ENCODE peak calls at places on chromosomes 7 and 10, in nine cellular contexts. One of them, this sample, is unnamed.

GRCh38 chr10:113957013-113957412 is 86.7 kb upstream of the ADRB1 start:
- DNase-seq in A549: no peak
- DNase-seq in GM06990: no peak
- DNase-seq in B cell: no peak
- DNase-seq in GM23338: no peak
- DNase-seq in PC-9: peak
- DNase-seq in brain microvascular endothelial cell: peak
- DNase-seq in body of pancreas: no peak
- DNase-seq in MCF 10A: peak
- DNase-seq in this sample: no peak

GRCh38 chr10:35306852-35307251 is 29.5 kb upstream of the CCNY start:
- DNase-seq in MCF 10A: peak
- DNase-seq in body of pancreas: peak
- DNase-seq in GM06990: no peak
- DNase-seq in PC-9: peak
- DNase-seq in brain microvascular endothelial cell: no peak
- DNase-seq in A549: no peak
- DNase-seq in GM23338: no peak
- DNase-seq in B cell: no peak
- DNase-seq in this sample: no peak

GRCh38 chr10:7046615-7047014 is 364.2 kb downstream of the SFMBT2 start:
- DNase-seq in PC-9: no peak
- DNase-seq in brain microvascular endothelial cell: no peak
- DNase-seq in A549: no peak
- DNase-seq in B cell: no peak
- DNase-seq in GM23338: no peak
- DNase-seq in GM06990: peak
- DNase-seq in MCF 10A: no peak
- DNase-seq in body of pancreas: no peak
- DNase-seq in this sample: no peak

GRCh38 chr7:143811-144453 is 48.4 kb upstream of the FAM20C start:
- DNase-seq in GM06990: peak
- DNase-seq in B cell: no peak
- DNase-seq in A549: no peak
- DNase-seq in body of pancreas: no peak
- DNase-seq in brain microvascular endothelial cell: no peak
- DNase-seq in PC-9: no peak
- DNase-seq in MCF 10A: no peak
- DNase-seq in GM23338: no peak
- DNase-seq in this sample: peak

GRCh38 chr7:22945584-22945983 is 68.3 kb downstream of the HYCC1 start:
- DNase-seq in A549: no peak
- DNase-seq in body of pancreas: no peak
- DNase-seq in brain microvascular endothelial cell: no peak
- DNase-seq in GM06990: no peak
- DNase-seq in GM23338: peak
- DNase-seq in B cell: no peak
- DNase-seq in PC-9: no peak
- DNase-seq in MCF 10A: no peak
- DNase-seq in this sample: no peak

GRCh38 chr7:56449762-56450161 is 333.5 kb upstream of the NUPR2 start:
- DNase-seq in body of pancreas: no peak
- DNase-seq in GM06990: no peak
- DNase-seq in MCF 10A: no peak
- DNase-seq in B cell: no peak
- DNase-seq in GM23338: no peak
- DNase-seq in A549: no peak
- DNase-seq in brain microvascular endothelial cell: no peak
- DNase-seq in PC-9: no peak
- DNase-seq in this sample: no peak

GRCh38 chr10:23095966-23096813 is 811 bp downstream of the MSRB2 start:
- DNase-seq in A549: peak
- DNase-seq in B cell: no peak
- DNase-seq in GM23338: peak
- DNase-seq in MCF 10A: peak
- DNase-seq in GM06990: no peak
- DNase-seq in brain microvascular endothelial cell: peak
- DNase-seq in body of pancreas: peak
- DNase-seq in PC-9: peak
- DNase-seq in this sample: peak

GRCh38 chr7:3493499-3493898 is 192.4 kb downstream of the SDK1 start:
- DNase-seq in body of pancreas: no peak
- DNase-seq in A549: no peak
- DNase-seq in MCF 10A: peak
- DNase-seq in GM06990: no peak
- DNase-seq in GM23338: peak
- DNase-seq in brain microvascular endothelial cell: peak
- DNase-seq in B cell: no peak
- DNase-seq in PC-9: no peak
- DNase-seq in this sample: no peak

GRCh38 chr10:35188954-35189353 is 62.3 kb downstream of the CREM start:
- DNase-seq in brain microvascular endothelial cell: no peak
- DNase-seq in GM23338: no peak
- DNase-seq in B cell: no peak
- DNase-seq in GM06990: no peak
- DNase-seq in A549: no peak
- DNase-seq in PC-9: no peak
- DNase-seq in body of pancreas: no peak
- DNase-seq in MCF 10A: no peak
- DNase-seq in this sample: no peak

GRCh38 chr7:130296221-130296951 is 3.4 kb downstream of the CPA4 start:
- DNase-seq in GM06990: no peak
- DNase-seq in PC-9: no peak
- DNase-seq in MCF 10A: no peak
- DNase-seq in body of pancreas: no peak
- DNase-seq in B cell: no peak
- DNase-seq in GM23338: no peak
- DNase-seq in brain microvascular endothelial cell: no peak
- DNase-seq in A549: no peak
- DNase-seq in this sample: no peak

GRCh38 chr7:130369110-130369711 is 11.1 kb upstream of the CPA1 start:
- DNase-seq in brain microvascular endothelial cell: peak
- DNase-seq in body of pancreas: peak
- DNase-seq in GM23338: no peak
- DNase-seq in PC-9: no peak
- DNase-seq in B cell: no peak
- DNase-seq in MCF 10A: peak
- DNase-seq in GM06990: no peak
- DNase-seq in A549: no peak
- DNase-seq in this sample: no peak

GRCh38 chr10:34339816-34340553 is 475.1 kb downstream of the PARD3 start:
- DNase-seq in brain microvascular endothelial cell: no peak
- DNase-seq in GM23338: no peak
- DNase-seq in PC-9: no peak
- DNase-seq in A549: no peak
- DNase-seq in body of pancreas: no peak
- DNase-seq in B cell: no peak
- DNase-seq in MCF 10A: no peak
- DNase-seq in GM06990: no peak
- DNase-seq in this sample: no peak

GRCh38 chr7:157485961-157486510 is 149.2 kb downstream of the DNAJB6 start:
- DNase-seq in brain microvascular endothelial cell: no peak
- DNase-seq in body of pancreas: no peak
- DNase-seq in GM23338: no peak
- DNase-seq in B cell: no peak
- DNase-seq in A549: no peak
- DNase-seq in GM06990: no peak
- DNase-seq in PC-9: no peak
- DNase-seq in MCF 10A: no peak
- DNase-seq in this sample: no peak
- TF ChIP-seq CTCF in brain microvascular endothelial cell: no peak
- TF ChIP-seq CTCF in body of pancreas: no peak
- TF ChIP-seq CTCF in GM23338: no peak
- TF ChIP-seq CTCF in B cell: no peak
- TF ChIP-seq CTCF in A549: no peak
- TF ChIP-seq CTCF in GM06990: no peak
- TF ChIP-seq CTCF in PC-9: no peak
- TF ChIP-seq CTCF in MCF 10A: no peak
- TF ChIP-seq CTCF in this sample: no peak

GRCh38 chr7:20331231-20331880 is 656 bp downstream of the ITGB8 start:
- DNase-seq in PC-9: peak
- DNase-seq in GM06990: peak
- DNase-seq in brain microvascular endothelial cell: peak
- DNase-seq in B cell: peak
- DNase-seq in MCF 10A: no peak
- DNase-seq in GM23338: peak
- DNase-seq in A549: no peak
- DNase-seq in body of pancreas: peak
- DNase-seq in this sample: peak
- TF ChIP-seq CTCF in PC-9: no peak
- TF ChIP-seq CTCF in GM06990: no peak
- TF ChIP-seq CTCF in brain microvascular endothelial cell: no peak
- TF ChIP-seq CTCF in B cell: no peak
- TF ChIP-seq CTCF in MCF 10A: no peak
- TF ChIP-seq CTCF in GM23338: no peak
- TF ChIP-seq CTCF in A549: no peak
- TF ChIP-seq CTCF in body of pancreas: peak
- TF ChIP-seq CTCF in this sample: no peak

DNA sequence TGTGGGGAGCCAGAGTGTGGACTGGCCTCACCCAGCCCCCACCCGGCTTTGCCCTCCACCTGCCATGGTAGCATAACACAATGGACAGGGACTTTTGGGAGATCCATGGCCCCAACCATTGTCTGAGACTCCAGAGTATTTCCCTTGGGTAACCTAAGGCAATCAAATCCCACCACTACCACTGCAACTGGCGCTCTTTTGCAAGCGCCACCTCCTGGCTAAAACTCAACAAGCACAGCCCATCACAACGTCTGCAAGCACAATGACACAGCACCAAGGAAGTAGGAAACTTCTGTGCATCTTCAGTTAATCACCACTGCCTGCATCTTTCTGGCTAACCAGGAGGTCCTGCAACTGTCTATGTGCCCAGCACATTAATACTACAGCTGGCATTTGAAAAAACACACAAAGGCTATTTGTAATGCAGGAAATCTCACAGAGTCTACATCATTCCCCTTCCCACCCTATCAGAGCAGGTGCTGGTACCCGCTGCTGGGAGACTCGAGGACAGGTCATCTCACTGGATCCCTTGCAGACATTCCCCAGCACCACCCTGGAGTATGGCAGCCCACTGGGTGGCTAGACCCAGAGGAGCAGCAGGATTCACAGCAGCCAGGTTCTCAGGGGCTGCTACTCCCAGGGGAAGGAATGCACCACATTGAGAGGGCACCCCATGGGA is 27.7 kb downstream of the ANKRD26 start:
- DNase-seq in body of pancreas: no peak
- DNase-seq in GM06990: no peak
- DNase-seq in brain microvascular endothelial cell: no peak
- DNase-seq in MCF 10A: no peak
- DNase-seq in B cell: no peak
- DNase-seq in PC-9: no peak
- DNase-seq in GM23338: peak
- DNase-seq in A549: no peak
- DNase-seq in this sample: no peak
- TF ChIP-seq CTCF in body of pancreas: no peak
- TF ChIP-seq CTCF in GM06990: peak
- TF ChIP-seq CTCF in brain microvascular endothelial cell: peak
- TF ChIP-seq CTCF in MCF 10A: no peak
- TF ChIP-seq CTCF in B cell: no peak
- TF ChIP-seq CTCF in PC-9: no peak
- TF ChIP-seq CTCF in GM23338: peak
- TF ChIP-seq CTCF in A549: no peak
- TF ChIP-seq CTCF in this sample: no peak

DNA sequence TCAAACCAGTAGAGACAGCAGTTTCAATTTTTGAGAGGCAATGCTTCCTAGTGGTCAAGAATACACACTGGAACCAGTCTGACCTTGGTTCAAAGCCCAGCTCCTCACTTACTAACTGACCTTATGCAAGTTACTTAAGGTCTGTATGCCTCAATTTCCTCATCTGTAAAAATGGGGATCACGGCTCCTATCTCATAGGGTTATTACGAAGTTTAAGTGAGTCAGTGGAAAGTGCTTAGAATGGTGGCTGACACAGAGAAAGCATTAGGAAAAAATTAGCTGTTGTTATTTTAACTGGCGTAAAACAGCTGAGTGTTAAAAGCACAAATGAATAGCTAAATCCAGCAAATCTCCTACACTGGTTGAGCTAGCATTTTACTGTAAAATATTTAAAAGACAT is 162.4 kb upstream of the LAMB4 start:
- DNase-seq in GM23338: no peak
- DNase-seq in PC-9: no peak
- DNase-seq in B cell: no peak
- DNase-seq in body of pancreas: no peak
- DNase-seq in brain microvascular endothelial cell: no peak
- DNase-seq in A549: no peak
- DNase-seq in MCF 10A: no peak
- DNase-seq in GM06990: no peak
- DNase-seq in this sample: no peak
- TF ChIP-seq CTCF in GM23338: no peak
- TF ChIP-seq CTCF in PC-9: no peak
- TF ChIP-seq CTCF in B cell: no peak
- TF ChIP-seq CTCF in body of pancreas: no peak
- TF ChIP-seq CTCF in brain microvascular endothelial cell: no peak
- TF ChIP-seq CTCF in A549: no peak
- TF ChIP-seq CTCF in MCF 10A: no peak
- TF ChIP-seq CTCF in GM06990: no peak
- TF ChIP-seq CTCF in this sample: no peak

DNA sequence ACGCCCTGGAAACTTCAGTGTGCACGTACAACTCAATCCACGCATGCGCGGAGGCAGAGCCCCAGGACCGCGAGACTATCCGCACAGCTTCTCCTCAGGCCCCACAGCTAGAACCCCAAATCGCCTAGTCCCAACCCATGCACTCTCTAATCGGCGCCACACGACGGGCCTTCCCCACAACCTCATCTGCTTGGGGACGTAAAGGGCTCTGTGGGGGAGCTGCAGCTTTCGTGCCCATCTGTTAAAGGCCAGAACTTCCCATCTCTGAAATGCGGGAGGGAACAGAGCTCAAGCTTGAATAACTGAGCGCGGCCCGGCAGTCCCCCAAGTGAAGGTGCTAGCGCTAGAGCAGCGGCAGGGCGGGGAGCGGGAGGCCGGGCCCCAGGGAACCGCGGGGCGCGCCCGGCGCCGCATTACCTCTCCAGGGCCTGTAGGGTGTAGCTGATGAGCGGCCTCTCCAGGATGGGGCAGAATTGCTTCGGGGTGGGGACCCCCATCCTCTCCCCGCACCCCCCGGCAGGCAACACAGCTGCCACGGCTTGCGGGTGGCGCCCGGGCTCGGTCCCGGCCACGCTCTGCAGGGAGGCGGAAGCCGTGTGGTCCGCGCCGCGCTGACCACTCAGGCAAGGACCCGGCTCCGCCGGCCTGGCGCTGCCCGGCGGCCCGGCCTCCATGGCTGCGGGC is 547 bp downstream of the CRPPA start:
- DNase-seq in GM06990: no peak
- DNase-seq in PC-9: peak
- DNase-seq in A549: peak
- DNase-seq in GM23338: peak
- DNase-seq in B cell: peak
- DNase-seq in MCF 10A: peak
- DNase-seq in body of pancreas: peak
- DNase-seq in brain microvascular endothelial cell: peak
- DNase-seq in this sample: peak
- TF ChIP-seq CTCF in GM06990: no peak
- TF ChIP-seq CTCF in PC-9: peak
- TF ChIP-seq CTCF in A549: peak
- TF ChIP-seq CTCF in GM23338: peak
- TF ChIP-seq CTCF in B cell: peak
- TF ChIP-seq CTCF in MCF 10A: peak
- TF ChIP-seq CTCF in body of pancreas: peak
- TF ChIP-seq CTCF in brain microvascular endothelial cell: peak
- TF ChIP-seq CTCF in this sample: no peak